ENCODE peak calls at places on chromosomes 5 and 9, in six cellular contexts. Q, J, T, N, X and S are unnamed samples.

GRCh38 chr5:17169507-17169906 is 47.9 kb upstream of the BASP1 start:
- DNase-seq in Q (peak; percentile 92), J (no peak), T (no peak), N (no peak), X (peak; percentile 27), S (no peak)

GRCh38 chr5:100779669-100780375 is 123.3 kb downstream of the ST8SIA4 start:
- DNase-seq in Q (no peak), J (no peak), T (no peak), N (no peak), X (no peak), S (no peak)

GRCh38 chr5:41334758-41335157 is 121.4 kb upstream of the C6 start:
- DNase-seq in Q (peak; percentile 36), J (no peak), T (peak; percentile 34), N (no peak), X (peak; percentile 32), S (no peak)

GRCh38 chr9:113602126-113603119 is 138.9 kb downstream of the RGS3 start:
- DNase-seq in Q (peak; percentile 88), J (no peak), T (peak; percentile 81), N (peak; percentile 94), X (peak; percentile 84), S (peak; percentile 58)

GRCh38 chr9:36064448-36065037 is 27.8 kb downstream of the RECK start:
- DNase-seq in Q (peak; percentile 63), J (no peak), T (no peak), N (no peak), X (peak; percentile 4), S (no peak)

GRCh38 chr9:134826336-134827246 is 54.0 kb upstream of the FCN2 start:
- DNase-seq in Q (no peak), J (no peak), T (no peak), N (no peak), X (no peak), S (no peak)

GRCh38 chr9:87556039-87556438 is 58.4 kb downstream of the DAPK1 start:
- DNase-seq in Q (no peak), J (no peak), T (no peak), N (no peak), X (no peak), S (no peak)

GRCh38 chr9:111937781-111938426 is 41.3 kb downstream of the UGCG start:
- DNase-seq in Q (peak; percentile 83), J (no peak), T (peak; percentile 18), N (no peak), X (no peak), S (no peak)

GRCh38 chr5:178793156-178793555 is 62.7 kb upstream of the ZNF354A start:
- DNase-seq in Q (no peak), J (peak; percentile 34), T (peak; percentile 20), N (peak; percentile 91), X (peak; percentile 39), S (peak; percentile 52)

GRCh38 chr5:91212336-91213092 is 170.6 kb downstream of the ARRDC3 start:
- DNase-seq in Q (peak; percentile 94), J (no peak), T (no peak), N (no peak), X (peak; percentile 83), S (no peak)

GRCh38 chr5:96146675-96147074 is 185.0 kb upstream of the ELL2 start:
- DNase-seq in Q (peak; percentile 95), J (no peak), T (no peak), N (no peak), X (peak; percentile 13), S (no peak)

GRCh38 chr5:53362521-53362941 is 117.9 kb upstream of the FST start:
- DNase-seq in Q (peak; percentile 97), J (no peak), T (no peak), N (no peak), X (no peak), S (no peak)

GRCh38 chr9:3873818-3874217 is 348.0 kb upstream of the RFX3 start:
- DNase-seq in Q (peak; percentile 16), J (no peak), T (no peak), N (no peak), X (no peak), S (no peak)

GRCh38 chr9:136622538-136622948 is 40.2 kb upstream of the EGFL7 start:
- DNase-seq in Q (no peak), J (no peak), T (peak; percentile 13), N (no peak), X (no peak), S (no peak)

GRCh38 chr5:119366537-119366874 is 10.7 kb downstream of the TNFAIP8 start:
- DNase-seq in Q (no peak), J (no peak), T (no peak), N (no peak), X (no peak), S (no peak)

GRCh38 chr5:64149857-64150521 is 15.7 kb upstream of the RNF180 start:
- DNase-seq in Q (no peak), J (no peak), T (no peak), N (no peak), X (no peak), S (no peak)

GRCh38 chr5:61953913-61954312 is 352.1 kb upstream of the KIF2A start:
- DNase-seq in Q (no peak), J (no peak), T (no peak), N (peak; percentile 52), X (no peak), S (no peak)

GRCh38 chr9:129143461-129143927 is 32.3 kb downstream of the PTPA start:
- DNase-seq in Q (peak; percentile 84), J (no peak), T (peak; percentile 82), N (peak; percentile 81), X (peak; percentile 64), S (no peak)

GRCh38 chr5:169243651-169244422 is 57.1 kb downstream of the SLIT3 start:
- DNase-seq in Q (no peak), J (no peak), T (no peak), N (no peak), X (no peak), S (no peak)

GRCh38 chr5:42250-42649 is 49.7 kb upstream of the PLEKHG4B start:
- DNase-seq in Q (peak; percentile 4), J (no peak), T (no peak), N (peak; percentile 84), X (no peak), S (no peak)

GRCh38 chr9:111955048-111955447 is 58.4 kb downstream of the UGCG start:
- DNase-seq in Q (no peak), J (no peak), T (no peak), N (no peak), X (no peak), S (no peak)

GRCh38 chr9:20524776-20525175 is 97.5 kb downstream of the MLLT3 start:
- DNase-seq in Q (no peak), J (no peak), T (no peak), N (peak; percentile 85), X (no peak), S (no peak)

GRCh38 chr5:143586781-143587362 is 183.4 kb upstream of the NR3C1 start:
- DNase-seq in Q (no peak), J (no peak), T (no peak), N (no peak), X (no peak), S (no peak)

GRCh38 chr5:65647941-65648340 is 23.1 kb downstream of the SHLD3 start:
- DNase-seq in Q (no peak), J (no peak), T (no peak), N (no peak), X (no peak), S (no peak)

GRCh38 chr5:16076657-16077056 is 102.9 kb downstream of the MARCHF11 start:
- DNase-seq in Q (no peak), J (no peak), T (no peak), N (no peak), X (no peak), S (no peak)

GRCh38 chr5:16072616-16073015 is 107.0 kb downstream of the MARCHF11 start:
- DNase-seq in Q (no peak), J (no peak), T (no peak), N (no peak), X (no peak), S (no peak)

DNA sequence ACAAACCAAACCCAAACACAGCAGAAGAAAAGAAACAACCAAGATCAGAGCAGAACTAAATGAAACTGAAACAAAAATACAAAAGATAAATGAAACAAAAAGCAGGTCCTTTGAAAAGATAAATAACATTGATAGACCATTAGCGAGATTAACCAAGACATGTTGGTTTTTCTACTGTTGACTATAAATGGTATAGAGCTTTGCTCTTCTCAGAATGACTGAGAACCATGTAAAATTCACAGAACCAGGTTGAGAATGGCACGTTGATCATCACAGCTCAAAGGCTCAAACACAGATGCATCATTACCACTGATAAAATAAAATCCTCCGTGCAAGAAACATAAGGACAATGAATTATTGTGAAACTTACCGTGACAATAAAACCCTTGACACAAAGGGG is 105.2 kb downstream of the MARCHF11 start:
- DNase-seq in Q (no peak), J (no peak), T (no peak), N (no peak), X (no peak), S (no peak)
- H3K4me1 ChIP-seq in Q (no peaks in the 10 kb centered on the region), J (no peaks in the 10 kb centered on the region), T (no peaks in the 10 kb centered on the region), N (no peaks in the 10 kb centered on the region), X (no peaks in the 10 kb centered on the region), S (no peaks in the 10 kb centered on the region)

GRCh38 chr5:137254153-137254552 is 245.0 kb downstream of the SPOCK1 start:
- DNase-seq in Q (peak; percentile 19), J (no peak), T (no peak), N (no peak), X (no peak), S (no peak)

GRCh38 chr5:137252513-137252912 is 246.6 kb downstream of the SPOCK1 start:
- DNase-seq in Q (peak; percentile 56), J (no peak), T (no peak), N (no peak), X (no peak), S (no peak)

GRCh38 chr5:137250421-137250820 is 248.7 kb downstream of the SPOCK1 start:
- DNase-seq in Q (no peak), J (no peak), T (peak; percentile 28), N (no peak), X (no peak), S (no peak)

GRCh38 chr5:137254695-137255094 is 244.4 kb downstream of the SPOCK1 start:
- DNase-seq in Q (no peak), J (peak; percentile 15), T (no peak), N (no peak), X (no peak), S (no peak)
- H3K4me3 ChIP-seq in Q (no peak overlapping the region), J (no peak overlapping the region), T (no peak overlapping the region), N (no peak overlapping the region), X (no peak overlapping the region), S (no peak overlapping the region)

GRCh38 chr9:126327750-126328120 is 1.1 kb downstream of the MVB12B start:
- DNase-seq in Q (no peak), J (no peak), T (no peak), N (no peak), X (no peak), S (no peak)
- H3K4me1 ChIP-seq in Q (peaks cover 8% of the 10 kb centered on the region), J (peaks cover 7% of the 10 kb centered on the region), T (peaks cover 49% of the 10 kb centered on the region), N (peaks cover 4% of the 10 kb centered on the region), X (peaks cover 11% of the 10 kb centered on the region), S (peaks cover 21% of the 10 kb centered on the region)

DNA sequence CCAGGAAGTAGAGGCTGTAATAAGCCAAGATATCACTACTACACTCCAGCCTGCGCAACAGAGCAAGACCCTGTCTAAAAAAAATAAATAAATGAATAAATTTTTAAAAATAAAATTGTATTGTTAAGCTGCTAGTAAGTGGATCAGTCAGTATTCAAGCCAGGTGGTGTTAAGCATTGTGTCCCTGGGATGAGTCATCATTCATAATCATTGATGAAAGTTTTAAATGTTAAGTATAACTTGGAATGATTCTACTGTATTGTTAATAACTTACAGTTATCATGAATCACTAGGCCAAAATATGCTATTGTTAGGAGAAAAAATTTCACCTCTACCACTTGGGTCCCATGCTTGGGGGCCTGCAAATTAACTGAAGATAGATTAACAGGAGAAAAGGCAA is 38.2 kb downstream of the MED10 start:
- DNase-seq in Q (no peak), J (no peak), T (no peak), N (no peak), X (no peak), S (no peak)
- H3K4me3 ChIP-seq in Q (no peak overlapping the region), J (no peak overlapping the region), T (no peak overlapping the region), N (no peak overlapping the region), X (no peak overlapping the region), S (no peak overlapping the region)

GRCh38 chr9:34575775-34576592 is 13.5 kb downstream of the CNTFR start:
- DNase-seq in Q (no peak), J (peak; percentile 21), T (no peak), N (no peak), X (no peak), S (no peak)
- H3K4me1 ChIP-seq in Q (no peaks in the 10 kb centered on the region), J (no peaks in the 10 kb centered on the region), T (peaks cover 20% of the 10 kb centered on the region), N (peaks cover 8% of the 10 kb centered on the region), X (peaks cover 31% of the 10 kb centered on the region), S (peaks cover 11% of the 10 kb centered on the region)